ENCODE peak calls at places on chromosomes 11 and 22, in five cellular contexts. Y is psoas muscle; H is naive thymus-derived CD4-positive, alpha-beta T cell; X is aorta; I is right cardiac atrium. Q is an unnamed sample.

GRCh38 chr11:86138958-86139357 is 70.1 kb upstream of the PICALM start:
- ATAC-seq in Y (no peak), H (peak), X (no peak), I (peak), Q (peak)

GRCh38 chr11:122788781-122789535 is 49.3 kb upstream of the CRTAM start:
- ATAC-seq in Y (no peak), H (no peak), X (no peak), I (no peak), Q (no peak)

GRCh38 chr11:45181595-45182550 is 35.4 kb downstream of the PRDM11 start:
- ATAC-seq in Y (no peak), H (no peak), X (no peak), I (peak), Q (no peak)

GRCh38 chr11:68181719-68182451 is 31.2 kb downstream of the KMT5B start:
- ATAC-seq in Y (no peak), H (no peak), X (no peak), I (no peak), Q (peak)

GRCh38 chr11:73662445-73663157 is 16.2 kb downstream of the PLEKHB1 start:
- ATAC-seq in Y (no peak), H (no peak), X (no peak), I (no peak), Q (no peak)

GRCh38 chr11:133957926-133958325 is 1.2 kb upstream of the IGSF9B start:
- ATAC-seq in Y (no peak), H (no peak), X (no peak), I (no peak), Q (peak)

GRCh38 chr11:112212710-112213109 is 13.5 kb upstream of the PTS start:
- ATAC-seq in Y (no peak), H (no peak), X (no peak), I (peak), Q (no peak)

GRCh38 chr11:42967653-42968052 is 344.1 kb upstream of the API5 start:
- ATAC-seq in Y (no peak), H (no peak), X (no peak), I (no peak), Q (no peak)

GRCh38 chr11:43419460-43419859 is 60.7 kb downstream of the TTC17 start:
- ATAC-seq in Y (no peak), H (no peak), X (no peak), I (no peak), Q (no peak)

GRCh38 chr11:19821412-19821875 is 108.8 kb downstream of the NAV2 start:
- ATAC-seq in Y (no peak), H (no peak), X (no peak), I (no peak), Q (no peak)

GRCh38 chr22:25567305-25567704 is 2.8 kb downstream of the GRK3 start:
- ATAC-seq in Y (no peak), H (no peak), X (no peak), I (no peak), Q (no peak)

GRCh38 chr22:32836286-32836859 is 34.9 kb downstream of the TIMP3 start:
- ATAC-seq in Y (no peak), H (no peak), X (no peak), I (no peak), Q (no peak)

GRCh38 chr11:124285610-124286344 is 28.0 kb downstream of the OR8D1 start:
- ATAC-seq in Y (no peak), H (no peak), X (no peak), I (no peak), Q (no peak)

GRCh38 chr11:128343870-128344269 is 243.5 kb downstream of the ETS1 start:
- ATAC-seq in Y (no peak), H (no peak), X (no peak), I (no peak), Q (no peak)

GRCh38 chr11:11985954-11986949 is 22.2 kb downstream of the DKK3 start:
- ATAC-seq in Y (no peak), H (no peak), X (no peak), I (peak), Q (no peak)

GRCh38 chr11:129224538-129224937 is 32.4 kb upstream of the ARHGAP32 start:
- ATAC-seq in Y (peak), H (no peak), X (no peak), I (no peak), Q (no peak)

GRCh38 chr11:81886406-81887075 is 847.1 kb downstream of the FAM181B start:
- ATAC-seq in Y (no peak), H (no peak), X (no peak), I (no peak), Q (no peak)

GRCh38 chr22:38109391-38110000 is 988 bp downstream of the BAIAP2L2 start:
- ATAC-seq in Y (no peak), H (no peak), X (no peak), I (no peak), Q (no peak)

GRCh38 chr11:6489338-6489737 is 7.7 kb upstream of the DNHD1 start:
- ATAC-seq in Y (no peak), H (no peak), X (no peak), I (no peak), Q (no peak)

GRCh38 chr11:1375955-1376258 is 13.8 kb upstream of the BRSK2 start:
- ATAC-seq in Y (no peak), H (no peak), X (no peak), I (no peak), Q (no peak)

GRCh38 chr11:31464436-31464835 is 45.0 kb downstream of the IMMP1L start:
- ATAC-seq in Y (no peak), H (no peak), X (no peak), I (no peak), Q (no peak)
- H3K4me3 ChIP-seq in Y (no peak), H (no peak), X (no peak), I (no peak), Q (no peak)

GRCh38 chr11:118615282-118615979 is 8.0 kb downstream of the PHLDB1 start:
- ATAC-seq in Y (no peak), H (no peak), X (no peak), I (no peak), Q (no peak)
- H3K4me3 ChIP-seq in Y (no peak), H (no peak), X (no peak), I (no peak), Q (no peak)

DNA sequence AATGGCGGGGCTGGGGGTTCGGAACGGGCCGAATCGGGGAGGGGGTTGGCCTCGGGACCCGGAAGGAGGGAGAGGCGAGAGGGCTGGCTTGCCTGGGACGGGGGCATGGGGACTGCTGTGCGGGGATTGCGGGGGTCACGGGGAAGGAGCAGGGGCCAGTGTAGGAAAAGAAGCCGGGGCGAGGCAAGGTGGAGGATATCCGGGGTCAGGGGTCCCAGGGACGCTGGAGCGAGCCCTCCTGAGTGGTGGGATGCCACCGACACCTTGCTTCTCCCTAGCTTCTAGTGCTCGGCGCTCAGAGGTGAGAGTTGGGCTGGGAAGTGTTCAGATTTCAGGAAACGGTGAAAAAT is 426 bp upstream of the GDPD5 start:
- ATAC-seq in Y (no peak), H (no peak), X (peak), I (no peak), Q (no peak)
- H3K4me3 ChIP-seq in Y (peak), H (peak), X (peak), I (peak), Q (peak)

GRCh38 chr11:15971215-15971546 is 385.2 kb downstream of the SOX6 start:
- ATAC-seq in Y (peak), H (no peak), X (no peak), I (no peak), Q (no peak)

GRCh38 chr11:15968461-15969130 is 387.8 kb downstream of the SOX6 start:
- ATAC-seq in Y (peak), H (no peak), X (peak), I (peak), Q (no peak)

GRCh38 chr11:15970506-15971214 is 385.7 kb downstream of the SOX6 start:
- ATAC-seq in Y (no peak), H (no peak), X (no peak), I (no peak), Q (no peak)

GRCh38 chr11:15969281-15969680 is 387.1 kb downstream of the SOX6 start:
- ATAC-seq in Y (peak), H (peak), X (peak), I (peak), Q (peak)

DNA sequence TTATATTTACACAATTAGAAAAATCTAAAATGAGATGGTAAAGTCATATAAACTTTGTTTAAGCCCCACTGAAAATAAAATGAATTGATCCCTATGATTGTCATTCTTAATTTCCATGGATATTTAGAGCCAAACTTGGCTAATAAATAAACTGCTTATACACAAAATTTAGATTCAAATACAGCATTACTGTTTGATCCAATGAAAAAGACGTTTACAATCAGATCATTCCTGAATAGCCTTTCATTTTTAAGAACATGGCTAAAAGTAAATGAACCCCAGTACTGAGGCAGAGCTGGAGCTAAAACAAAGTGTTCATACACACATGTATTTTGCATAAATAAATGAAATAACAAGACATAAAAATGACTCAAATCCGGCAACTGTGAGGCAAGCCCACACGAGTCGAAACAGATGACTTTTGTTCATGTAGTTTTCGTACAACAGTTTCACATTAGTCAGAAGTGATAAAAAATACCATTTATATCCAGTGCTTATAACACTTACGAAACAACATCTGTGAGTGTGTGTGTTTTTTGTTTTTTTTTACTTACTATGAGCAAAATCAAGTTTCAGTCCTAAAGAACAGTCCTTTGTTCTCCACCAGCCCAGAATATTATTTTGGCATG is 386.5 kb downstream of the SOX6 start:
- ATAC-seq in Y (no peak), H (no peak), X (no peak), I (peak), Q (peak)
- H3K4me3 ChIP-seq in Y (peak), H (no peak), X (no peak), I (no peak), Q (no peak)

Q was measured in gastroesophageal sphincter.